ENCODE peak calls at places on chromosome 6, in eight cellular contexts. I is A549, V is heart left ventricle, D is lower leg skin, L is ovary, X is uterus, S is GM12892, H is transverse colon. U is an unnamed sample.

GRCh38 chr6:113894712-113895674 is 37.8 kb downstream of the MARCKS start:
- DNase-seq in I (no peak), V (no peak), D (no peak), L (no peak), X (no peak), S (no peak), H (no peak), U (no peak)

GRCh38 chr6:116431964-116432595 is 29.1 kb upstream of the CALHM6 start:
- DNase-seq in I (no peak), V (no peak), D (no peak), L (no peak), X (no peak), S (no peak), H (no peak), U (no peak)

GRCh38 chr6:127732927-127733326 is 156.0 kb downstream of the C6orf58 start:
- DNase-seq in I (no peak), V (no peak), D (no peak), L (no peak), X (no peak), S (no peak), H (no peak), U (no peak)

GRCh38 chr6:3540980-3541379 is 84.1 kb upstream of the SLC22A23 start:
- DNase-seq in I (no peak), V (no peak), D (no peak), L (no peak), X (no peak), S (no peak), H (no peak), U (no peak)

GRCh38 chr6:96520039-96520850 is 1.4 kb upstream of the UFL1 start:
- DNase-seq in I (no peak), V (no peak), D (no peak), L (no peak), X (no peak), S (no peak), H (peak; percentile 45), U (no peak)

GRCh38 chr6:155970878-155971702 is 515.5 kb upstream of the NOX3 start:
- DNase-seq in I (no peak), V (no peak), D (no peak), L (no peak), X (no peak), S (no peak), H (no peak), U (no peak)

GRCh38 chr6:44304282-44305199 is 8.6 kb downstream of the AARS2 start:
- DNase-seq in I (peak; percentile 35), V (no peak), D (no peak), L (no peak), X (no peak), S (peak; percentile 62), H (no peak), U (peak; percentile 74)

GRCh38 chr6:35360349-35361138 is 18.2 kb downstream of the PPARD start:
- DNase-seq in I (no peak), V (peak; percentile 75), D (no peak), L (no peak), X (no peak), S (no peak), H (no peak), U (no peak)

GRCh38 chr6:36286858-36287257 is 17.0 kb downstream of the PNPLA1 start:
- DNase-seq in I (no peak), V (no peak), D (no peak), L (no peak), X (no peak), S (no peak), H (no peak), U (no peak)

GRCh38 chr6:156976144-156977088 is 199.2 kb downstream of the ARID1B start:
- DNase-seq in I (no peak), V (no peak), D (no peak), L (no peak), X (no peak), S (no peak), H (no peak), U (no peak)

GRCh38 chr6:112017760-112018537 is 36.0 kb upstream of the CCN6 start:
- DNase-seq in I (no peak), V (no peak), D (no peak), L (no peak), X (no peak), S (no peak), H (no peak), U (no peak)

GRCh38 chr6:112018619-112019416 is 35.1 kb upstream of the CCN6 start:
- DNase-seq in I (no peak), V (peak; percentile 80), D (peak; percentile 69), L (no peak), X (no peak), S (no peak), H (no peak), U (no peak)

GRCh38 chr6:112015725-112016124 is 38.2 kb upstream of the CCN6 start:
- DNase-seq in I (no peak), V (no peak), D (no peak), L (no peak), X (no peak), S (no peak), H (no peak), U (no peak)

GRCh38 chr6:112016335-112016734 is 37.6 kb upstream of the CCN6 start:
- DNase-seq in I (no peak), V (peak; percentile 51), D (peak; percentile 47), L (no peak), X (no peak), S (no peak), H (no peak), U (no peak)

DNA sequence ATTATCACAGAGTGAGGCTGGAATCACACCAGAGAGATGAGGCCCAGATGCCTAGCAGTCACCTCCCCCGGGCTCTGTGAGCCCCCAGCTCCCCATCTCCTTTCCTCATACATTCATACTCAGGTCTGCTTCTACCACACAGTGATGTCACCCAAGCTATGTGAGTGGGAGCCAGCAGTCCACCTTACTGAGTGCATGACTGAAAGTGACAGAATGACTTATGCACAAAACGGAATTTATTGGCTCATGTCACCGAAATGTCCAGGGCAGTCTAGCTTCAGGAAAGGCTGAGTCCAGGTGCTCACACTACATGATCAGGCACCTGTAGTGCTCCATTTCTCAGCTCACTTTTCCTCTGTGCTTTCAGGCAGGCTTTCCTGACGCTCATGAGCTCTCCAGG is 36.7 kb upstream of the CCN6 start:
- DNase-seq in I (no peak), V (no peak), D (no peak), L (no peak), X (no peak), S (no peak), H (no peak), U (no peak)
- TF ChIP-seq POLR2A in I (no peak), V (no peak), D (no peak), L (no peak), X (no peak), S (no peak), H (no peak), U (no peak)

DNA sequence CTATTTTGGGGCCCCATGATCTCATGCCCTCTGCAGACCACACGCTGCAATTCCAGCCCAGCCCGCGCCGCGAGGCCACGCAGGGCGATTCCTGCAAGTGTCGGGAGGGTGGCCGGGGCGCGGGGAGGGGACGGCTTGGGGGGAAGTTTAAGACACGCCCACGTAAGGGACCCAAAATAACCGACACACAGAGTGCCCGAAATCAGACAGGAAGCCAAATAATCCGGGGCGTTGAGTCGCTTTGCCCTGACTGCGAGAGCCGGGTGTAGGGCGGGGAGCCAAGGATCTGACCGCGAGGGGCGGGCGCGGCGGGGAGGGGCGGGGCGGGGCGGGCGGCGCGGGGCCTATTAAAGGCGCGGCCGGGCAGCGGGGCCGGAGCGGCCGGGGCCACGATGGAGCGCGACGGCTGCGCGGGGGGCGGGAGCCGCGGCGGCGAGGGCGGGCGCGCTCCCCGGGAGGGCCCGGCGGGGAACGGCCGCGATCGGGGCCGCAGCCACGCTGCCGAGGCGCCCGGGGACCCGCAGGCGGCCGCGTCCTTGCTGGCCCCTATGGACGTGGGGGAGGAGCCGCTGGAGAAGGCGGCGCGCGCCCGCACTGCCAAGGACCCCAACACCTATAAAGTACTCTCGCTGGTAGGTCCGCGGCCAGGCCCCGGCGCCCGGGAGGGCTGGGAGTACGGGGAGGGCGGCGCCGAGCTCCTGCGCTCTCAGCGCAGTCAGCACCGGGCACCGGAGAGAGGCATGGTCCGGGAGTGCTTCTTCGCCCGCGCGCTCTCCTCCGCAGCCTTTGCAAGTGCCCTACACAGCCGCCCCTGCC is at the start of gene ENPP1:
- DNase-seq in I (peak; percentile 65), V (peak; percentile 90), D (peak; percentile 49), L (peak; percentile 77), X (peak; percentile 83), S (peak; percentile 30), H (peak; percentile 69), U (peak; percentile 66)
- TF ChIP-seq POLR2A in I (peak; percentile 67), V (no peak), D (no peak), L (no peak), X (peak; percentile 46), S (no peak), H (no peak), U (no peak)

GRCh38 chr6:31969712-31970603 is 2.0 kb downstream of the DXO start:
- DNase-seq in I (no peak), V (no peak), D (no peak), L (no peak), X (no peak), S (no peak), H (no peak), U (peak; percentile 51)

GRCh38 chr6:31971993-31972708 is at the start of gene DXO:
- DNase-seq in I (peak; percentile 95), V (peak; percentile 98), D (peak; percentile 96), L (peak; percentile 95), X (peak; percentile 98), S (peak; percentile 99), H (peak; percentile 97), U (peak; percentile 99)

GRCh38 chr6:31972709-31973350 is 892 bp upstream of the DXO start:
- DNase-seq in I (no peak), V (no peak), D (no peak), L (no peak), X (no peak), S (no peak), H (no peak), U (peak; percentile 47)

GRCh38 chr6:31970604-31971271 is 1.2 kb downstream of the DXO start:
- DNase-seq in I (no peak), V (no peak), D (no peak), L (no peak), X (no peak), S (no peak), H (peak; percentile 27), U (no peak)

DNA sequence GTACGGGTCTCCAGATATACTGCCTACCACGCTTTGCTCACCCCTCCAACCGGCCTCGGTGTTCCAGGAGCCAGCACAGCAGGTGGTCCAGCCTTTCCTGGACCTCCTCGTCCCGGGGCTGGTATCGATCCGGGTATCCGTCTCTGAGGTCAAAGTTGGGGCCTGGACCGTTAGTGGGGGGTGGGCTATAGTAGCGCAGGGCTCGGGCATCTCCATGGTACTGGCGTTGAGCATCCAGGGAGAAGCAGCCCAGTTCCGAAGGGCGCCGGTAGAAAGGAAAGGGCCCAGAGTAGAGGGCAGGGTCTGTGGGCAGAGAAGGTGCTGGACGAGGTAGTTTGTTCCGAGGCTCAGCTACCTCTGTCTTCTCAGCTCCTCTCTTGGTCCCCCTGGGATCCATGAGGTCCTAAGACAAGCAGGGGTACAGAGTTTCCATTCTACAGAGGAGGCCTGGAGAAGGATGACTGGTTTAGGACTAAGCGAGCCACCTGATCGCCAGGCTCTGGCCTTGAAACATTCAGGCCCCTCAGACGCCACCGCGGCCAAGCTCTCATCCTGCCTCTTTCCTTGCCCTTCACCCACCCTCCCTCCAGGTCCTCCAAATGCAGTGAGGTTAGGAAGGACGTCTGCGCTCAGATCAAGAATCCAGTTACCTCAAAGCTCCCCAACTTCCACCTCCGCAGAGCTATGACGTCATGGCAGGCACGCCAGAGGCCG is 502 bp downstream of the DXO start:
- DNase-seq in I (no peak), V (no peak), D (no peak), L (peak; percentile 54), X (no peak), S (peak; percentile 29), H (no peak), U (no peak)
- TF ChIP-seq POLR2A in I (no peak), V (no peak), D (no peak), L (no peak), X (no peak), S (no peak), H (no peak), U (no peak)

GRCh38 chr6:34232901-34233300 is 3.8 kb upstream of the HMGA1 start:
- DNase-seq in I (no peak), V (no peak), D (no peak), L (no peak), X (no peak), S (no peak), H (no peak), U (no peak)
- TF ChIP-seq POLR2A in I (no peak), V (no peak), D (no peak), L (no peak), X (no peak), S (no peak), H (no peak), U (no peak)

U was measured in erythroblast.